ENCODE peak calls at places on chromosomes 3 and 15, in five cellular contexts. L, I, V, Y and G are unnamed samples.

GRCh38 chr3:194574639-194575483 is 58.4 kb downstream of the TMEM44 start:
- DNase-seq in I (no peak), L (no peak), Y (no peak), V (peak; percentile 28), G (no peak)

GRCh38 chr15:39429898-39430357 is 151.0 kb upstream of the THBS1 start:
- DNase-seq in V (no peak), I (no peak), Y (no peak), L (no peak), G (no peak)

GRCh38 chr15:51105430-51106016 is 10.8 kb upstream of the TNFAIP8L3 start:
- DNase-seq in I (no peak), L (no peak), Y (no peak), V (no peak), G (no peak)

GRCh38 chr3:8555705-8556314 is 54.2 kb downstream of the LMCD1 start:
- DNase-seq in V (no peak), L (no peak), Y (no peak), I (no peak), G (no peak)

GRCh38 chr3:133515127-133515526 is 58.4 kb upstream of the CDV3 start:
- DNase-seq in L (no peak), I (no peak), V (no peak), Y (no peak), G (no peak)

GRCh38 chr3:122705379-122705778 is 24.7 kb downstream of the PARP14 start:
- DNase-seq in L (no peak), Y (no peak), I (no peak), V (no peak), G (no peak)

GRCh38 chr3:172751188-172751571 is 654 bp downstream of the ECT2 start:
- DNase-seq in Y (no peak), V (peak; percentile 21), I (no peak), L (no peak), G (no peak)

GRCh38 chr15:41944313-41944940 is 27.9 kb downstream of the EHD4 start:
- DNase-seq in I (no peak), L (no peak), Y (no peak), V (no peak), G (no peak)

GRCh38 chr15:90316139-90316538 is 35.9 kb upstream of the ZNF774 start:
- DNase-seq in Y (no peak), L (no peak), I (no peak), V (no peak), G (no peak)

GRCh38 chr3:123110953-123111615 is 44.3 kb downstream of the PDIA5 start:
- DNase-seq in Y (no peak), I (no peak), V (no peak), L (no peak), G (no peak)

GRCh38 chr3:72004749-72005292 is 219.9 kb upstream of the PROK2 start:
- DNase-seq in V (peak; percentile 38), I (no peak), L (no peak), Y (no peak), G (no peak)

GRCh38 chr3:130789678-130790340 is 43.2 kb upstream of the PIK3R4 start:
- DNase-seq in Y (no peak), L (no peak), I (no peak), V (peak; percentile 12), G (no peak)

GRCh38 chr3:167209011-167209410 is 171.1 kb downstream of the ZBBX start:
- DNase-seq in I (no peak), V (no peak), L (no peak), Y (no peak), G (no peak)

GRCh38 chr3:107662109-107662477 is 139.3 kb downstream of the BBX start:
- DNase-seq in I (peak; percentile 31), L (no peak), V (no peak), Y (no peak), G (no peak)

GRCh38 chr15:92082217-92082843 is 228.8 kb downstream of the SLCO3A1 start:
- DNase-seq in I (peak; percentile 81), L (peak; percentile 80), V (peak; percentile 58), Y (peak; percentile 67), G (peak; percentile 59)

GRCh38 chr15:55343168-55343567 is 24.1 kb downstream of the PIGB start:
- DNase-seq in I (no peak), Y (no peak), L (no peak), V (no peak), G (no peak)

GRCh38 chr3:114308830-114309229 is 15.0 kb downstream of the TIGIT start:
- DNase-seq in L (no peak), Y (no peak), V (no peak), I (no peak), G (no peak)

GRCh38 chr3:115825046-115825445 is 201.7 kb downstream of the GAP43 start:
- DNase-seq in V (no peak), L (no peak), I (no peak), Y (no peak), G (no peak)

GRCh38 chr3:104612218-104612617 is 754.5 kb upstream of the ALCAM start:
- DNase-seq in I (no peak), V (no peak), Y (no peak), L (no peak), G (no peak)

GRCh38 chr3:104606812-104607211 is 759.9 kb upstream of the ALCAM start:
- DNase-seq in L (no peak), I (no peak), Y (no peak), V (no peak), G (no peak)

GRCh38 chr3:104614564-104614963 is 752.1 kb upstream of the ALCAM start:
- DNase-seq in I (no peak), L (no peak), V (no peak), Y (no peak), G (no peak)

GRCh38 chr3:104610730-104611652 is 755.7 kb upstream of the ALCAM start:
- DNase-seq in Y (no peak), V (no peak), L (no peak), I (no peak), G (no peak)
- TF ChIP-seq CTCF in Y (peak; percentile 16), V (no peak), L (no peak), I (no peak), G (peak; percentile 28)

DNA sequence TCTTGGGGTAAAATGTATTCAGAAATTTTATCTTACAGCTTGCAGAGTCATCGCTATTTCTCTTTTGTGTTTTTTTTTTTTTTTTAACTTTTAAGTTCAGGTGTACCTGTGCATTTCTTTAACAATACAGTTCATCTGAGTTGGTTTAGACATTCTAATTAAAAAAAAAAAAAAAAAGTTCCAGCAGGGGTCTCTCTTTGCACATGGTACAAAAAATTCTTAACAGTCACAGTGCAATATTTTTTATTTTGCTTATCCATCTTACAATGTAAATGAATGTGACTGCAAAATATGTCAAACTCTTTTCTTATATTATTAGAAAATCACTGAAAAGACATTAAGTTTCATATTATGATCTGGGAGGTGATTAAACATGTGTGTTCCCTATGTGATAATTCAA is 47.5 kb upstream of the SLC9A9 start:
- DNase-seq in Y (no peak), L (no peak), I (no peak), V (peak; percentile 14), G (no peak)
- TF ChIP-seq CTCF in Y (peak; percentile 26), L (peak; percentile 8), I (peak; percentile 34), V (peak; percentile 18), G (peak; percentile 56)

GRCh38 chr3:38647217-38647970 is 2.1 kb downstream of the SCN5A start:
- DNase-seq in Y (no peak), V (no peak), L (no peak), I (no peak), G (no peak)

GRCh38 chr3:38645601-38646000 is 3.9 kb downstream of the SCN5A start:
- DNase-seq in L (no peak), V (no peak), I (no peak), Y (no peak), G (no peak)

GRCh38 chr3:38646062-38646461 is 3.4 kb downstream of the SCN5A start:
- DNase-seq in L (no peak), I (no peak), Y (no peak), V (no peak), G (no peak)

GRCh38 chr3:38648024-38648658 is 1.3 kb downstream of the SCN5A start:
- DNase-seq in Y (no peak), V (no peak), L (no peak), I (no peak), G (no peak)

DNA sequence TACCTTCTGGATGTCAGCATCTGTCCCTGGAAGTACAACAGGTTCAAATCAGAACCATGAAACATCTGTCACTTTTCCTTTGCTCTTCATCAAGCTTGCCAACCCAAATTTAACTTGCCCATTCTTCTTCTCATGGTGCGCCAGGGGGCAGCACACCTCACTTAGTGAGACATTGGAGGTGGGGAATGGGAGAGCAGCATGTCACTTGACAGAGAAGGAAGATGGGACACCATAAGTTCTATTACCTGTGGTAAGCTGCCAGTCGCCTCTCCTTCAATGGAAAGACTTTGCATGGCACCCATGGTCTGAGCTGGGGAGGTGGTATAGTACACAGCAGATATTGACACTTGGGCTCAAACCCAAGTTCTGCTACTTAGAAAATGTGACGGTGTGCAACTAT is 2.9 kb downstream of the SCN5A start:
- DNase-seq in Y (no peak), L (no peak), V (peak; percentile 55), I (no peak), G (no peak)
- TF ChIP-seq CTCF in Y (peak; percentile 11), L (peak; percentile 55), V (peak; percentile 70), I (peak; percentile 25), G (peak; percentile 65)

GRCh38 chr3:34419801-34420200 is 621.4 kb downstream of the PDCD6IP start:
- DNase-seq in I (no peak), V (no peak), Y (no peak), L (peak; percentile 50), G (peak; percentile 13)
- TF ChIP-seq CTCF in I (no peak), V (no peak), Y (no peak), L (no peak), G (no peak)

GRCh38 chr15:26866298-26867198 is at the start of gene GABRA5:
- DNase-seq in V (no peak), L (peak; percentile 74), Y (no peak), I (no peak), G (peak; percentile 49)
- TF ChIP-seq CTCF in V (peak; percentile 15), L (no peak), Y (no peak), I (peak; percentile 48), G (peak; percentile 51)